ENCODE peak calls at places on chromosomes 2 and 18, in eight cellular contexts. V is GM23248, R is aorta, Z is sigmoid colon, E is heart left ventricle, Y is GM12878, I is stomach, X is fibroblast of lung. C is an unnamed sample.

GRCh38 chr18:27803957-27804356 is 373.0 kb downstream of the CDH2 start:
- DNase-seq in V (peak), R (no peak), Z (no peak), E (no peak), Y (no peak), I (no peak), X (peak), C (no peak)

GRCh38 chr2:240818543-240819403 is 1.2 kb downstream of the KIF1A start:
- DNase-seq in V (no peak), R (no peak), Z (no peak), E (no peak), Y (no peak), I (peak), X (no peak), C (peak)

GRCh38 chr2:234165421-234165820 is 114.9 kb downstream of the SPP2 start:
- DNase-seq in V (peak), R (no peak), Z (no peak), E (no peak), Y (no peak), I (no peak), X (peak), C (no peak)

GRCh38 chr2:59888015-59888414 is 665.4 kb downstream of the BCL11A start:
- DNase-seq in V (no peak), R (no peak), Z (no peak), E (no peak), Y (peak), I (no peak), X (no peak), C (no peak)

GRCh38 chr2:239006886-239007285 is 159.0 kb downstream of the TWIST2 start:
- DNase-seq in V (peak), R (no peak), Z (no peak), E (no peak), Y (no peak), I (peak), X (peak), C (no peak)

GRCh38 chr18:23730850-23731249 is 41.6 kb downstream of the LAMA3 start:
- DNase-seq in V (no peak), R (no peak), Z (no peak), E (no peak), Y (no peak), I (no peak), X (no peak), C (no peak)

GRCh38 chr18:6414723-6415362 is at the start of gene L3MBTL4:
- DNase-seq in V (peak), R (no peak), Z (peak), E (peak), Y (no peak), I (peak), X (no peak), C (peak)

GRCh38 chr2:62537814-62538213 is 31.8 kb upstream of the TMEM17 start:
- DNase-seq in V (no peak), R (no peak), Z (no peak), E (no peak), Y (no peak), I (no peak), X (no peak), C (no peak)

GRCh38 chr2:73020657-73021370 is 50.7 kb downstream of the SFXN5 start:
- DNase-seq in V (peak), R (peak), Z (no peak), E (no peak), Y (no peak), I (peak), X (peak), C (no peak)

GRCh38 chr2:227163445-227163997 is 484 bp downstream of the COL4A4 start:
- DNase-seq in V (peak), R (no peak), Z (no peak), E (peak), Y (no peak), I (peak), X (no peak), C (peak)

GRCh38 chr2:192413812-192414424 is 219.2 kb upstream of the TMEFF2 start:
- DNase-seq in V (no peak), R (no peak), Z (no peak), E (no peak), Y (no peak), I (no peak), X (no peak), C (no peak)

GRCh38 chr18:68244786-68245185 is 470.1 kb downstream of the TMX3 start:
- DNase-seq in V (peak), R (no peak), Z (no peak), E (no peak), Y (no peak), I (no peak), X (peak), C (no peak)

GRCh38 chr18:74373428-74373827 is 57.8 kb downstream of the C18orf63 start:
- DNase-seq in V (no peak), R (no peak), Z (no peak), E (no peak), Y (no peak), I (no peak), X (no peak), C (no peak)

GRCh38 chr2:191376981-191377629 is 131.9 kb downstream of the MYO1B start:
- DNase-seq in V (peak), R (peak), Z (peak), E (peak), Y (peak), I (peak), X (peak), C (peak)

GRCh38 chr2:631741-632140 is 45.5 kb downstream of the TMEM18 start:
- DNase-seq in V (no peak), R (no peak), Z (no peak), E (no peak), Y (no peak), I (no peak), X (no peak), C (no peak)

GRCh38 chr2:19073522-19073921 is 284.9 kb downstream of the OSR1 start:
- DNase-seq in V (peak), R (no peak), Z (no peak), E (no peak), Y (no peak), I (no peak), X (peak), C (peak)

GRCh38 chr2:45993476-45993991 is 303.7 kb upstream of the EPAS1 start:
- DNase-seq in V (peak), R (no peak), Z (peak), E (peak), Y (peak), I (peak), X (peak), C (peak)

GRCh38 chr2:42327125-42327524 is 33.9 kb downstream of the COX7A2L start:
- DNase-seq in V (no peak), R (no peak), Z (no peak), E (no peak), Y (no peak), I (no peak), X (no peak), C (no peak)

GRCh38 chr2:200829258-200829655 is 17.5 kb downstream of the BZW1 start:
- DNase-seq in V (no peak), R (no peak), Z (no peak), E (no peak), Y (no peak), I (no peak), X (no peak), C (no peak)

GRCh38 chr2:72975017-72975416 is 57.7 kb downstream of the EMX1 start:
- DNase-seq in V (no peak), R (no peak), Z (no peak), E (no peak), Y (no peak), I (no peak), X (no peak), C (no peak)

GRCh38 chr2:190759749-190760213 is 110.9 kb downstream of the NAB1 start:
- DNase-seq in V (peak), R (no peak), Z (no peak), E (no peak), Y (no peak), I (no peak), X (peak), C (no peak)

GRCh38 chr18:36095936-36096519 is 28.7 kb upstream of the RPRD1A start:
- DNase-seq in V (peak), R (no peak), Z (no peak), E (no peak), Y (no peak), I (no peak), X (peak), C (no peak)

GRCh38 chr2:4140284-4140962 is 437.0 kb downstream of the DCDC2C start:
- DNase-seq in V (no peak), R (no peak), Z (no peak), E (no peak), Y (no peak), I (no peak), X (no peak), C (no peak)

DNA sequence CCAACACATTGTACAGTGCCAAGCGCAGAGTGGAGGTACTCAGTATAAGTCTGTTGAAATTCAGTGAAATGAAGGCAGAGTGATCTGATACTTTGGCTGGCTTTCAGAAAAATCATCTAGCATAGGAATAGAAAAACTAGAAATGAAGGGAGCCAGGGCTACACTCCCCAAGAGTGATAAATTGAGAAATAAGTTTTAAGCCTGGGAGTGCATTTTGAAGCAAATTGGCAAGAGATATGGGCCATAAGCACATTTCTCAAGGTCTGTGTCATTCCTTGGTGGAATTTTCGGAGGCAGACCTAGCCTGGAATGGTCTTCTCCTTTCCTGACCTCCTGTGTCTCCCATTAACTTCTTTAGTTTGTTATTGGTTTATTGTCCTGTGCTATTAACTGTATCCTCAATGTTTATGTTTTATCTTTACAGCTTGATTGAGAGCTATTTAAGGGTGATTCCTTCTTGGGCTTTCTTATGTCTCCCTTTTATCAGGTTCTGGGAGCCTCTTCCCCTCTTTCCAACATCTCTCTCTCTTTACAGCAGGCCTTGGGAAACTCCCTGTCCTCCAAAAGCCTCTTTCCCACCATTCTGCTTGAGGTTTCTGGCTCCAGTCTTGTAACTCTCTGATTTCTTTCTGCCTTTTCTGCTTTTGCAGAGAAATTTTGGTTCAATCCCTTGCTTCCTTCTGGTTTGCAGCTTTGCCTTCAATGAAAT is 649.5 kb downstream of the SLC4A3 start:
- DNase-seq in V (peak), R (no peak), Z (no peak), E (no peak), Y (no peak), I (no peak), X (peak), C (no peak)
- H3K27ac ChIP-seq in V (peak), R (peak), Z (peak), E (no peak), Y (no peak), I (no peak), X (peak), C (no peak)

GRCh38 chr2:74414475-74414874 is 6.9 kb downstream of the C2orf81 start:
- DNase-seq in V (no peak), R (no peak), Z (no peak), E (no peak), Y (no peak), I (no peak), X (no peak), C (no peak)

GRCh38 chr2:74413001-74413698 is 8.3 kb downstream of the C2orf81 start:
- DNase-seq in V (no peak), R (peak), Z (no peak), E (no peak), Y (no peak), I (peak), X (no peak), C (no peak)

GRCh38 chr2:74415762-74416395 is 5.5 kb downstream of the C2orf81 start:
- DNase-seq in V (peak), R (peak), Z (no peak), E (no peak), Y (no peak), I (no peak), X (no peak), C (no peak)

GRCh38 chr2:74416721-74417120 is 4.7 kb downstream of the C2orf81 start:
- DNase-seq in V (no peak), R (peak), Z (no peak), E (no peak), Y (no peak), I (no peak), X (no peak), C (no peak)

GRCh38 chr2:74414913-74415761 is 6.3 kb downstream of the C2orf81 start:
- DNase-seq in V (peak), R (peak), Z (peak), E (peak), Y (no peak), I (peak), X (peak), C (peak)
- H3K4me3 ChIP-seq in V (peak), R (peak), Z (peak), E (peak), Y (peak), I (peak), X (peak), C (peak)

GRCh38 chr2:174613545-174613944 is 15.9 kb upstream of the WIPF1 start:
- DNase-seq in V (no peak), R (no peak), Z (no peak), E (no peak), Y (no peak), I (no peak), X (no peak), C (no peak)
- H3K27ac ChIP-seq in V (peak), R (no peak), Z (no peak), E (no peak), Y (peak), I (no peak), X (no peak), C (no peak)

DNA sequence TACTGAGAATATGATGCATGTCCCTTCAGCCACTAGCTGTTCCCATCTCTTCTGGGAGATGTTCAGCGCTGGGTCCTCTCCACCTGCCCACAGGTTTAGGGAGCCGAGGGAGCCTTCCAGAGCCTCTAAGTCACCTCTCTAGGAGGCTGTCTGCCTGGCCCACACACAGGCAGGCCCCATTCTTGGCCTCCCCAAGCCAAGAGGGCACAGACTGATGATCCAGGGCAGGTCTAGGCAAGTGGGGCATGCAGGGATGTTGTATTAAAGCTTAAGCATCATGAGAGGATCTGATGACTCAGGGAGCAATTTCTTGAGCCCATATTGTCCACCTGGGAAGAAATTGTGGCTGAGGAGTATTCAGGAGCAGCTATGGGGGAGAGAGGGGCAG is 19.9 kb downstream of the TMSB10 start:
- DNase-seq in V (no peak), R (no peak), Z (peak), E (no peak), Y (no peak), I (no peak), X (no peak), C (peak)
- H3K4me3 ChIP-seq in V (no peak), R (no peak), Z (no peak), E (no peak), Y (peak), I (no peak), X (peak), C (no peak)

GRCh38 chr18:4004176-4004829 is 450.8 kb downstream of the DLGAP1 start:
- DNase-seq in V (peak), R (no peak), Z (no peak), E (no peak), Y (no peak), I (no peak), X (peak), C (no peak)

DNA sequence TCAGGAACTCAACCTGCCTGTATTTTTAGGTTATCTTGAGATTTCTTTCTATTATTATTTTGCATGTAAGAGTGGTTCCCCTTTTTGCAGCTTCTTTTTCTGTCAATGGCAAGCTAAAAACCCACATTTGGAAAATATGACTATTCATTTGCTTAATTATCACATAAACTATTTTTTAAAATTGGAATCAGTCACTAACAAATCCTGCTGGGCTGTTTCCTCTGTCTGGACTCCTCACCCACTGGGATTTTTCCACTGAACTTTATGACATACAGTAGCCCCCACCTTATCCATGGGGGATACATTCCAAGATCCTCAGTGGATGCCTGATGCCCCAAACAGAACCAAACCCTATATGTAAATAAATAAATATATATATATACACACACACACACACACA is 447.3 kb downstream of the DLGAP1 start:
- DNase-seq in V (no peak), R (no peak), Z (no peak), E (no peak), Y (no peak), I (no peak), X (no peak), C (no peak)
- H3K27ac ChIP-seq in V (no peak), R (no peak), Z (no peak), E (no peak), Y (no peak), I (no peak), X (no peak), C (no peak)

GRCh38 chr2:164109006-164109405 is 373.2 kb upstream of the FIGN start:
- DNase-seq in V (no peak), R (peak), Z (no peak), E (no peak), Y (no peak), I (no peak), X (no peak), C (no peak)
- H3K4me3 ChIP-seq in V (no peak), R (no peak), Z (no peak), E (no peak), Y (no peak), I (no peak), X (no peak), C (no peak)

DNA sequence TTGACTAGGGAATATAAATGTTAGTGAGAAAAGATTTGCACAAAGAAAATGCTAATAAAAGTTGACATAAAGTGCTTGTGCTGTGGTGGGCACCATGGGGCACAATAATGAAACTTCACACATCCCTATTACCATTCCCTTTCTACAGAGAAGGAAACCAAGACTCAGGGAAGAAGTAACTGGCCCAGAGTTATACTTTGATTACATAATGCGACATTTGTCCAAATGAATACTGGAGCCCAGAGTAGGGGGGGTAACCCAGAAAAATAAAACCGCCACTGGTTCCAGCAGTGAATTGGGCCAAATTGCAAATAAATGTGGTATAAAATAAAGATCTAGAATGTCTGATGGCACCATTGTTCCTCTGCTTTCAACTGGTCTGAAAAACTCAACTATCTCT is 106.1 kb upstream of the PPP1CB start:
- DNase-seq in V (no peak), R (no peak), Z (no peak), E (no peak), Y (no peak), I (no peak), X (no peak), C (no peak)
- H3K27ac ChIP-seq in V (no peak), R (peak), Z (peak), E (no peak), Y (no peak), I (no peak), X (no peak), C (no peak)

GRCh38 chr2:55123851-55124269 is 73.6 kb upstream of the RTN4 start:
- DNase-seq in V (no peak), R (no peak), Z (no peak), E (no peak), Y (no peak), I (no peak), X (no peak), C (no peak)
- H3K4me3 ChIP-seq in V (no peak), R (no peak), Z (no peak), E (no peak), Y (no peak), I (no peak), X (no peak), C (no peak)